ENCODE peak calls at places on chromosome X, in six cellular contexts. One of them, this sample, is unnamed.

GRCh38 chrX:111123125-111123524 is 27.1 kb downstream of the PAK3 start:
- DNase-seq in neural progenitor cell: no peak
- DNase-seq in PC-3: no peak
- DNase-seq in GM23248: no peak
- DNase-seq in SK-N-SH: no peak
- DNase-seq in hepatocyte: no peak
- DNase-seq in this sample: peak; percentile 53

GRCh38 chrX:15464704-15465103 is 28.4 kb downstream of the PIR start:
- DNase-seq in SK-N-SH: no peak
- DNase-seq in neural progenitor cell: no peak
- DNase-seq in hepatocyte: no peak
- DNase-seq in PC-3: peak; percentile 2
- DNase-seq in GM23248: peak; percentile 9
- DNase-seq in this sample: no peak

GRCh38 chrX:7252013-7252610 is 104.2 kb upstream of the PUDP start:
- DNase-seq in SK-N-SH: no peak
- DNase-seq in hepatocyte: no peak
- DNase-seq in PC-3: peak; percentile 85
- DNase-seq in neural progenitor cell: no peak
- DNase-seq in GM23248: no peak
- DNase-seq in this sample: peak; percentile 24

GRCh38 chrX:85243155-85243554 is 424 bp downstream of the SATL1 start:
- DNase-seq in PC-3: no peak
- DNase-seq in SK-N-SH: peak; percentile 18
- DNase-seq in GM23248: no peak
- DNase-seq in neural progenitor cell: no peak
- DNase-seq in hepatocyte: no peak
- DNase-seq in this sample: no peak

GRCh38 chrX:46758163-46758955 is 559 bp downstream of the SLC9A7 start:
- DNase-seq in PC-3: peak; percentile 10
- DNase-seq in GM23248: peak; percentile 56
- DNase-seq in neural progenitor cell: no peak
- DNase-seq in SK-N-SH: peak; percentile 5
- DNase-seq in hepatocyte: peak; percentile 24
- DNase-seq in this sample: no peak

GRCh38 chrX:129959493-129959832 is 23.0 kb upstream of the BCORL1 start:
- DNase-seq in PC-3: no peak
- DNase-seq in SK-N-SH: no peak
- DNase-seq in neural progenitor cell: peak; percentile 69
- DNase-seq in hepatocyte: peak; percentile 66
- DNase-seq in GM23248: peak; percentile 66
- DNase-seq in this sample: no peak

GRCh38 chrX:16867947-16868346 is 2.2 kb downstream of the RBBP7 start:
- DNase-seq in neural progenitor cell: no peak
- DNase-seq in hepatocyte: no peak
- DNase-seq in SK-N-SH: no peak
- DNase-seq in PC-3: no peak
- DNase-seq in GM23248: no peak
- DNase-seq in this sample: no peak

GRCh38 chrX:15714529-15714928 is 23.5 kb upstream of the CA5B start:
- DNase-seq in hepatocyte: no peak
- DNase-seq in PC-3: peak; percentile 7
- DNase-seq in SK-N-SH: no peak
- DNase-seq in GM23248: no peak
- DNase-seq in neural progenitor cell: no peak
- DNase-seq in this sample: no peak

GRCh38 chrX:19893722-19894121 is 6.3 kb upstream of the SH3KBP1 start:
- DNase-seq in neural progenitor cell: no peak
- DNase-seq in PC-3: peak; percentile 82
- DNase-seq in hepatocyte: no peak
- DNase-seq in GM23248: peak; percentile 55
- DNase-seq in SK-N-SH: no peak
- DNase-seq in this sample: no peak

GRCh38 chrX:120857240-120857639 is 18.4 kb downstream of the CT47B1 start:
- DNase-seq in SK-N-SH: no peak
- DNase-seq in GM23248: peak; percentile 0
- DNase-seq in hepatocyte: peak; percentile 31
- DNase-seq in neural progenitor cell: peak; percentile 4
- DNase-seq in PC-3: peak; percentile 51
- DNase-seq in this sample: no peak

GRCh38 chrX:10819973-10820372 is 199.6 kb upstream of the MID1 start:
- DNase-seq in PC-3: no peak
- DNase-seq in hepatocyte: no peak
- DNase-seq in neural progenitor cell: no peak
- DNase-seq in GM23248: peak; percentile 24
- DNase-seq in SK-N-SH: peak; percentile 42
- DNase-seq in this sample: no peak

GRCh38 chrX:48465336-48465933 is 4.6 kb downstream of the SLC38A5 start:
- DNase-seq in PC-3: peak; percentile 71
- DNase-seq in hepatocyte: no peak
- DNase-seq in neural progenitor cell: no peak
- DNase-seq in GM23248: peak; percentile 92
- DNase-seq in SK-N-SH: peak; percentile 39
- DNase-seq in this sample: no peak
- TF ChIP-seq EZH2phosphoT487 in PC-3: no peak
- TF ChIP-seq EZH2phosphoT487 in hepatocyte: no peak
- TF ChIP-seq EZH2phosphoT487 in neural progenitor cell: no peak
- TF ChIP-seq EZH2phosphoT487 in GM23248: no peak
- TF ChIP-seq EZH2phosphoT487 in SK-N-SH: no peak
- TF ChIP-seq EZH2phosphoT487 in this sample: no peak

GRCh38 chrX:138006176-138006575 is 440.2 kb downstream of the ZIC3 start:
- DNase-seq in GM23248: no peak
- DNase-seq in SK-N-SH: no peak
- DNase-seq in PC-3: no peak
- DNase-seq in hepatocyte: no peak
- DNase-seq in neural progenitor cell: no peak
- DNase-seq in this sample: no peak

GRCh38 chrX:137999542-137999941 is 433.6 kb downstream of the ZIC3 start:
- DNase-seq in hepatocyte: no peak
- DNase-seq in GM23248: no peak
- DNase-seq in neural progenitor cell: no peak
- DNase-seq in PC-3: no peak
- DNase-seq in SK-N-SH: no peak
- DNase-seq in this sample: no peak

GRCh38 chrX:137998619-137999018 is 432.7 kb downstream of the ZIC3 start:
- DNase-seq in neural progenitor cell: no peak
- DNase-seq in hepatocyte: no peak
- DNase-seq in GM23248: no peak
- DNase-seq in PC-3: no peak
- DNase-seq in SK-N-SH: no peak
- DNase-seq in this sample: no peak

GRCh38 chrX:137999071-137999470 is 433.1 kb downstream of the ZIC3 start:
- DNase-seq in SK-N-SH: no peak
- DNase-seq in neural progenitor cell: no peak
- DNase-seq in GM23248: no peak
- DNase-seq in PC-3: no peak
- DNase-seq in hepatocyte: no peak
- DNase-seq in this sample: no peak

GRCh38 chrX:138001219-138001618 is 435.3 kb downstream of the ZIC3 start:
- DNase-seq in PC-3: no peak
- DNase-seq in neural progenitor cell: no peak
- DNase-seq in hepatocyte: no peak
- DNase-seq in SK-N-SH: no peak
- DNase-seq in GM23248: no peak
- DNase-seq in this sample: no peak
- H3K4me3 ChIP-seq in PC-3: no peak overlapping the region
- H3K4me3 ChIP-seq in neural progenitor cell: no peak overlapping the region
- H3K4me3 ChIP-seq in hepatocyte: no peak overlapping the region
- H3K4me3 ChIP-seq in SK-N-SH: no peak overlapping the region
- H3K4me3 ChIP-seq in GM23248: no peak overlapping the region
- H3K4me3 ChIP-seq in this sample: no peak overlapping the region

DNA sequence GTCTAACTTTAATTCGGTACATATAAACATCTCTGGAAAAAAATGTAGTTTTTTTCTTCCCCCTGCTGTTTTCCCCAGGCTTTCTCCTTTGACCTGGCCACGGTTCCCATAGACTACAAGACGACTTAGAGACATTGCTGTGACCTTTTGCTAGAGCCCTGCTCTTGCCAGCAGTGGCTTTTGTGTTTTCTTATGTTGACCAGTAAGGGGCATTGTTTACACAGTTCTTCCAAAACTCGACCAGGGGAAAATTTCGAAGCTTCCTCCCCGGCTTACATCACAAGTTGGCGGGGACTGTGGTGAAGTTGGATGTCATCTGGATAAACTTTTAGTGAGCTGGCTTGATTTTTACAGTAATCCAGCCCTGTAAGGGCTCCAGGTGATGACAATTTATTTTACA is 9.3 kb downstream of the CCDC160 start:
- DNase-seq in SK-N-SH: no peak
- DNase-seq in PC-3: peak; percentile 34
- DNase-seq in GM23248: no peak
- DNase-seq in hepatocyte: no peak
- DNase-seq in neural progenitor cell: peak; percentile 49
- DNase-seq in this sample: peak; percentile 15
- TF ChIP-seq EZH2phosphoT487 in SK-N-SH: no peak
- TF ChIP-seq EZH2phosphoT487 in PC-3: no peak
- TF ChIP-seq EZH2phosphoT487 in GM23248: no peak
- TF ChIP-seq EZH2phosphoT487 in hepatocyte: no peak
- TF ChIP-seq EZH2phosphoT487 in neural progenitor cell: no peak
- TF ChIP-seq EZH2phosphoT487 in this sample: no peak

GRCh38 chrX:41337140-41337539 is 3.2 kb downstream of the DDX3X start:
- DNase-seq in neural progenitor cell: no peak
- DNase-seq in SK-N-SH: no peak
- DNase-seq in hepatocyte: no peak
- DNase-seq in PC-3: peak; percentile 25
- DNase-seq in GM23248: peak; percentile 41
- DNase-seq in this sample: no peak
- H3K4me3 ChIP-seq in neural progenitor cell: peak overlapping the region; percentile 84
- H3K4me3 ChIP-seq in SK-N-SH: peak overlapping the region; percentile 99
- H3K4me3 ChIP-seq in hepatocyte: peak overlapping the region; percentile 76
- H3K4me3 ChIP-seq in PC-3: peak overlapping the region; percentile 100
- H3K4me3 ChIP-seq in GM23248: peak overlapping the region; percentile 96
- H3K4me3 ChIP-seq in this sample: no peak overlapping the region

DNA sequence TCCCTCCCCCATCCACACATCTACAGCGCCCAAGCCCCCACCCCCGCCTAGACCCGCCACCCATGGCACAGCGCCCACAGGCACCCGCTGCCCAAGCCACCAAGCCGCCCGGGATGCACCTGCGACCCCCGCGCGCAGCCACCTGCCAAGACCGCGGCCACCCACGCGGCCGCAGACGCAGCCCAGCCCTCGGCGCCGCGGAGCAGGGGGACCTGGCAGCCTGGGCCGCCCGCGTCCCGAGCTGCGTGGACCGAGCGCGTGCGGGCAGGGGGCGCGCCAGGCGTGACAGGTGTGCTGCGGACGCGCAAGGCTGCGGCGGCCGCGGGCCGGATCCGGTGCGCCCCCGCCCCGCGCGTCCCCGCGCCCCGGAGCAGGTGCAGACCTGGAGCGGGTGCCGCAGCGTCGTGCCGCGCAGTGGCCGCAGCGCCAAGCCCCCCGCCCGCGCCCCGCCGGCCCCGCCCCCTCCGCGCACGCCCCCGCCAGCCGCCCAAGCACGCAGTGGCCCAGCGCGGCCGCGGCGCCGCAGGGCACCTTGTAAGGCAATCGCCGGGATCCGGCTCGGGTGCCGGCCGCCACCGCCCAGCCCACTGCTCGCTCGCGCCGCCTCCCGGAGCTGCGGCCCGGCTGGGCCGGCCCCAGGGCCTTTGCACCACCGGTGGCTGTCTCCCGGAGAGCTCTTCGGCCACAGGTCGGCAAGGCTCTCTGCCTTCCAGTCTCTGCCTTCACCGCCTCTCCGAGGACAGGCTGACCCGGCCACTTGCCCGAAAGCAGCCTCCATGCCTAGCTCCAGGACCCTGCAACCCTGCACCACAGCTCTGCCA is at the start of gene PNCK:
- DNase-seq in hepatocyte: no peak
- DNase-seq in SK-N-SH: peak; percentile 71
- DNase-seq in neural progenitor cell: peak; percentile 67
- DNase-seq in GM23248: no peak
- DNase-seq in PC-3: no peak
- DNase-seq in this sample: no peak
- TF ChIP-seq EZH2phosphoT487 in hepatocyte: no peak
- TF ChIP-seq EZH2phosphoT487 in SK-N-SH: no peak
- TF ChIP-seq EZH2phosphoT487 in neural progenitor cell: no peak
- TF ChIP-seq EZH2phosphoT487 in GM23248: no peak
- TF ChIP-seq EZH2phosphoT487 in PC-3: no peak
- TF ChIP-seq EZH2phosphoT487 in this sample: no peak

DNA sequence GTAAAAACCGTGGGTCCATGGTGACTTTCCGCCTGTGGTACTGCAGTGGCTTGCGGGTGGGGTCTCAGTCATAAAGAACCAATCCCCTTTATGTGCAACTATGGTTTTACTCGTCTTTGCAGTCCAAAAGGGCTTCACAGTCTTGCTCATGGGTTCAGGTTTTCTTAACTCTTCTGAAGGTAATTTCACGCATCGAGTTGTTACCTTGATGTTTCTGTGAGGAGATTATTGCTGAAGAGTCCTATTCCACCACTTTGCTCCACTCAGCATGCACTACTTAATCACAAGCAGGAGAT is 41.5 kb downstream of the F8 start:
- DNase-seq in GM23248: no peak
- DNase-seq in PC-3: no peak
- DNase-seq in neural progenitor cell: no peak
- DNase-seq in hepatocyte: no peak
- DNase-seq in SK-N-SH: no peak
- DNase-seq in this sample: no peak
- H3K4me3 ChIP-seq in GM23248: peak overlapping the region; percentile 73
- H3K4me3 ChIP-seq in PC-3: peak overlapping the region; percentile 60
- H3K4me3 ChIP-seq in neural progenitor cell: no peak overlapping the region
- H3K4me3 ChIP-seq in hepatocyte: no peak overlapping the region
- H3K4me3 ChIP-seq in SK-N-SH: peak overlapping the region; percentile 57
- H3K4me3 ChIP-seq in this sample: peak overlapping the region; percentile 41

GRCh38 chrX:13293700-13294099 is 26.2 kb downstream of the ATXN3L start:
- DNase-seq in neural progenitor cell: peak; percentile 62
- DNase-seq in SK-N-SH: no peak
- DNase-seq in GM23248: no peak
- DNase-seq in hepatocyte: peak; percentile 8
- DNase-seq in PC-3: peak; percentile 3
- DNase-seq in this sample: no peak
- TF ChIP-seq EZH2phosphoT487 in neural progenitor cell: no peak
- TF ChIP-seq EZH2phosphoT487 in SK-N-SH: no peak
- TF ChIP-seq EZH2phosphoT487 in GM23248: no peak
- TF ChIP-seq EZH2phosphoT487 in hepatocyte: no peak
- TF ChIP-seq EZH2phosphoT487 in PC-3: no peak
- TF ChIP-seq EZH2phosphoT487 in this sample: no peak

GRCh38 chrX:154526901-154527675 is 11.1 kb upstream of the FAM3A start:
- DNase-seq in GM23248: peak; percentile 83
- DNase-seq in neural progenitor cell: peak; percentile 88
- DNase-seq in hepatocyte: peak; percentile 90
- DNase-seq in PC-3: peak; percentile 82
- DNase-seq in SK-N-SH: peak; percentile 72
- DNase-seq in this sample: peak; percentile 61
- H3K4me3 ChIP-seq in GM23248: peak overlapping the region; percentile 65
- H3K4me3 ChIP-seq in neural progenitor cell: peak overlapping the region; percentile 33
- H3K4me3 ChIP-seq in hepatocyte: no peak overlapping the region
- H3K4me3 ChIP-seq in PC-3: peak overlapping the region; percentile 65
- H3K4me3 ChIP-seq in SK-N-SH: peak overlapping the region; percentile 9
- H3K4me3 ChIP-seq in this sample: peak overlapping the region; percentile 24